ENCODE peak calls at places on chromosomes 2 and 18, in eight cellular contexts. Y is GM13976, A is NB4, F is A549, H is HFF-Myc, W is stomach, C is colonic mucosa, X is Calu3. J is an unnamed sample.

GRCh38 chr18:55354795-55355194 is 233.2 kb downstream of the TCF4 start:
- DNase-seq in Y (no peak), A (no peak), F (no peak), H (no peak), W (no peak), C (no peak), X (no peak), J (no peak)

GRCh38 chr2:166494140-166494544 is at the start of gene SCN7A:
- DNase-seq in Y (no peak), A (no peak), F (no peak), H (peak), W (no peak), C (peak), X (peak), J (peak)

GRCh38 chr2:121974919-121975654 is 219.6 kb downstream of the TSN start:
- DNase-seq in Y (peak), A (peak), F (peak), H (peak), W (peak), C (peak), X (peak), J (peak)

GRCh38 chr2:226893206-226893605 is 57.4 kb downstream of the RHBDD1 start:
- DNase-seq in Y (no peak), A (no peak), F (no peak), H (peak), W (no peak), C (no peak), X (no peak), J (no peak)

GRCh38 chr18:38576915-38577314 is 1011.3 kb upstream of the CELF4 start:
- DNase-seq in Y (no peak), A (no peak), F (no peak), H (no peak), W (no peak), C (no peak), X (no peak), J (no peak)

GRCh38 chr2:179877601-179878364 is 16.4 kb upstream of the ZNF385B start:
- DNase-seq in Y (no peak), A (no peak), F (no peak), H (no peak), W (no peak), C (no peak), X (no peak), J (no peak)

GRCh38 chr18:8501044-8501443 is 108.2 kb upstream of the RAB12 start:
- DNase-seq in Y (no peak), A (no peak), F (no peak), H (no peak), W (no peak), C (no peak), X (no peak), J (no peak)

GRCh38 chr2:166653185-166653813 is 159.2 kb upstream of the SCN7A start:
- DNase-seq in Y (no peak), A (no peak), F (no peak), H (peak), W (no peak), C (no peak), X (no peak), J (peak)

GRCh38 chr2:66389651-66390131 is 45.2 kb upstream of the MEIS1 start:
- DNase-seq in Y (no peak), A (peak), F (peak), H (no peak), W (no peak), C (peak), X (peak), J (peak)

DNA sequence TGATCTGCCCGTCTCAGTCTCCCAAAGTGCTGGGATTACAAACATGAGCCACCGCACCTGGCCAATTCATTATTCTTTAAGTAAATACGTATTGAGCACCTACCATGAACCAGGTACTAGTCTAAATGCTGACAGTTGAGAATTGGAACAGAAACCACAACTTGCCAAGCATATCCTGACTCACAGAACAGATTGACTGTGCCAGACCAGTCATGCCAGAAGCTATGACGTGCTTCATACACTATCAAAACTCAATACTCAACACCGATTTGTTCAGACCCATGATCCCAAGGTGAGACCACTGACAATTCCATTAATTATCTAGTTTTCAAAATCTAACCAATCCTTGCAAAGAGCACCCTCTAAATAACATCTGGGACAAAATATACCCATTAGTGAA is 148.6 kb downstream of the B3GNT2 start:
- DNase-seq in Y (no peak), A (no peak), F (no peak), H (no peak), W (no peak), C (no peak), X (peak), J (peak)
- TF ChIP-seq CTCF in Y (no peak), A (no peak), F (no peak), H (no peak), W (no peak), C (no peak), X (no peak), J (no peak)

DNA sequence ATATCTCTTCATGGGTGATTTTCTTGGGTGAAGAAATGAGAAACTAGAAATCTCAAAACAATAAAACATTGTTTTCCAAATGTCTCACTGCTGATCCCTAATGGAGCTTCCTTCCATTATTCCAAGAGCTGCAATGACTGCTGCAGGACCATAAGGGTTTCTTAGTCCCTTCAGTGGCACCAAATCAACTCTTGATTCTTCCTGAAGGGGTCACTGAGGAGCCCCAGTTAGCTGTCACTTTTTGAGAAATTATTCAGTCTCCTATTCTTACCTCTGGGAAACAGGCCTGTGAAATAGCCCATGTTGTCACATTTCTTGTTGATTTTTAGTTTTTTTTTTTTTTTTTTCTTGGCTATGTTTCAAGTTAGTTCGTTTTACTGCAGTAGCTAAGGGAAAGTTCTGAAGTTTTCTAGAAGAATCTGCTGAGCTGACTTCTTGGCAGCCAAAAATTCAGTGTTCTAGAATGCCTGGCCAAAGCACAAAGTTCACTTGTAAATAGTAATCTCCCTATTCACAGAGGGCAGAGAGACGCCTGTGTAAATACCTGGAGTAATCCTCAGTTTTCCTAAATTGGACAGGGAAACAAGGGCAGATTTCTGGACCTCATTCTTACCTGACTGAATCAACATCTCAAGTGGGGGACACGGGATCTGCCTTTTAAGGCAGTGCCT is 480.0 kb downstream of the RIT2 start:
- DNase-seq in Y (no peak), A (peak), F (peak), H (no peak), W (no peak), C (no peak), X (no peak), J (peak)
- TF ChIP-seq CTCF in Y (no peak), A (no peak), F (no peak), H (no peak), W (no peak), C (no peak), X (no peak), J (no peak)

DNA sequence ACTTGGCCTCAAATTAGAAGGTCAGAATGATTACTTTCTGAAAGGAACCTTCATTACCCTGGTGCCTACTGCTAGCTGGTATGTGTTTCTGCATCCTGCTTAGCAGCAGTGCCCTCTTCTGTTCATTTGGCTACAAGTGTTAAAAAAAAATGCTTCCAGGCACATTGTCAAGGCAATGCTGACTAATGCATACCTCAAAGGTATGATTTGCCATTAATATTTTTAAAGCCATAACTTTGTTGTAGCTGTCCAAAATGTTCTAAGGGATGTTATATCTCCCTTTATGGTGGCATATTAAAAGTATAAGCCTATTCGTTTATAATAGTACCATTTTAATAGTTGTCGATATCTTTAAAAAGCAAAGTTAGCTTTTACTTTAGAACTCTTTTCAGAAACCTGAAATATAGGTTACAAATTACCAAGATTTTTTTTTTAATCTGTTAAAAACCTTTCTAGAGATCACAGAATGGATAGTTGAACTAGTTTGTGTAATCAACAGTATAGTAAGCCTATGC is 52.0 kb upstream of the FAM171B start:
- DNase-seq in Y (peak), A (peak), F (peak), H (peak), W (no peak), C (peak), X (peak), J (peak)
- TF ChIP-seq CTCF in Y (peak), A (peak), F (peak), H (peak), W (no peak), C (peak), X (peak), J (peak)

GRCh38 chr2:118061135-118061955 is 26.9 kb upstream of the INSIG2 start:
- DNase-seq in Y (peak), A (peak), F (peak), H (no peak), W (no peak), C (no peak), X (peak), J (peak)
- TF ChIP-seq CTCF in Y (peak), A (peak), F (peak), H (peak), W (no peak), C (no peak), X (peak), J (peak)

GRCh38 chr2:142291964-142292363 is 161.1 kb upstream of the LRP1B start:
- DNase-seq in Y (no peak), A (no peak), F (no peak), H (no peak), W (no peak), C (no peak), X (no peak), J (no peak)

GRCh38 chr2:142280846-142281245 is 150.0 kb upstream of the LRP1B start:
- DNase-seq in Y (no peak), A (no peak), F (no peak), H (no peak), W (no peak), C (no peak), X (no peak), J (no peak)

GRCh38 chr2:142285480-142285879 is 154.7 kb upstream of the LRP1B start:
- DNase-seq in Y (no peak), A (no peak), F (no peak), H (no peak), W (no peak), C (no peak), X (no peak), J (no peak)

GRCh38 chr2:142290931-142291330 is 160.1 kb upstream of the LRP1B start:
- DNase-seq in Y (no peak), A (no peak), F (no peak), H (no peak), W (no peak), C (no peak), X (no peak), J (no peak)

DNA sequence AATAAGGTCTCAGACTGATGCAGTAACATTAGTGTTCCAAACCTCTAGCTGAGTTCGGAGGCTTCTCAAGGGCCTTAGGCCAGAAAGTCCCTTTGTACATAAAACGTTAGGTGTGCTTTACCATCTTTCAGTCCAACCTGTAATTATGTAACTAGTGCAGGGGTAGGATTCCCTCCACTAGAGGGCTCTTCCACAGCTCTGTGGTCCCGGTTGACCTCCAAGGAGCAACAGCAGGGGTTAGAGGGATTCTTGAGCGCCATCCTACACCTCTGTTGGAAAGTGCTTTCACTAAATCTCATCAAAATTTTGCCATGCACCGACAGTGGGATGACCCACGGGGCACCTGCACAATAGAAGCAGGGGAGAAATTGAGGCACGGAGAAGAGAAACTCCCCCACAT is 155.8 kb upstream of the LRP1B start:
- DNase-seq in Y (peak), A (peak), F (peak), H (no peak), W (no peak), C (no peak), X (no peak), J (peak)
- TF ChIP-seq CTCF in Y (no peak), A (peak), F (peak), H (peak), W (no peak), C (peak), X (peak), J (peak)

DNA sequence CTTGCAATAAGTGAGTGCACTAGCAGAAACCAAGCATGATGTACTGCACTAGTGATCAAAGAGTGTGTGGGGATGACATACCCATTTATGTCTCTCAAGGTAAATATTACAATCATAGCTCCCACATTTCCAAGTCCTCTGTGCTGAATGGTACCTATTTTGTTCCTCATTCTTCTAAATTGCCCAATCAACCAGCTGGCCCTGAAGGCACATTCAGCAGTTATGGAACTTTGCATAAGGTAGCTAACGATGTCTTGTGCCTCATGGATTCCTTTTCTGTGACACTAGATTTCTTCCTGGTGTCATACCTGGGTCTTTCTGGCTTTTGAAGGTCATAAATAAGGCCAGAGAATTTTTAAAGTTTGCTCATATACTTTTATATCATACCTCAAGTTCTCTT is 963.0 kb downstream of the SLC4A3 start:
- DNase-seq in Y (no peak), A (no peak), F (no peak), H (no peak), W (no peak), C (no peak), X (no peak), J (no peak)
- TF ChIP-seq CTCF in Y (no peak), A (no peak), F (no peak), H (no peak), W (no peak), C (no peak), X (no peak), J (no peak)

GRCh38 chr2:105595536-105595935 is 149.2 kb upstream of the NCK2 start:
- DNase-seq in Y (no peak), A (peak), F (no peak), H (no peak), W (no peak), C (no peak), X (peak), J (peak)
- TF ChIP-seq CTCF in Y (no peak), A (no peak), F (no peak), H (no peak), W (no peak), C (no peak), X (peak), J (peak)

GRCh38 chr2:189440947-189441708 is at the start of gene WDR75:
- DNase-seq in Y (peak), A (peak), F (peak), H (peak), W (peak), C (peak), X (peak), J (peak)
- TF ChIP-seq CTCF in Y (no peak), A (no peak), F (no peak), H (no peak), W (no peak), C (no peak), X (no peak), J (no peak)

GRCh38 chr2:234249006-234249405 is 198.5 kb downstream of the SPP2 start:
- DNase-seq in Y (no peak), A (no peak), F (peak), H (no peak), W (no peak), C (no peak), X (no peak), J (no peak)
- TF ChIP-seq CTCF in Y (no peak), A (no peak), F (peak), H (no peak), W (no peak), C (no peak), X (no peak), J (peak)

DNA sequence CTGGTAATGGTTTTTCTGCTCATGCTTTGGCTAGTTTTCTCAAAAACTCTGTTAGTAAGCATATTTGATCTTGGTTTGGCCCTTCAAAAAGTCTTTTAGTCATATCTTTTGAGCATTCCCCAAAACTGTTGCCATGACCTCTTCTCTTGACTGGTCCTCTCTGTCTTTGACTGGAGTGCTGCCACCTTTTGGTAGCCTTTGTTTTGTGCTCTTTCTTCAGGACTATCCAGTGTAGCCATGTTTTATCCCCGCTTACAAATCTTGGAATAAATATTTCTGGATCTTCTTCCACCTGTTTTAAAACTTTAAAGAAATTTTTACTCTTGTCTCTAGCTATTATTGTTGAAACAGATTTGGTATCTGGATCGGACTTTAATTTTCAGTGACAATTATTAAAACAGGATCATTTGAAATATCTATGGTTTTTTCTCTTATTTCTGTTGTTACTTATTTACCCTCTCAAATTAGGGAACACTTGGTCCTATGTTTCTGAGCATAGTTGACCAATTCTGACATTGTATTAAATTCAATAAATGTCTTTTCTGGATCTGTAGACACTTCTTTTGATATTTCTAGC is 965 bp upstream of the ELOA2 start:
- DNase-seq in Y (peak), A (peak), F (peak), H (peak), W (no peak), C (peak), X (peak), J (peak)
- TF ChIP-seq CTCF in Y (peak), A (peak), F (peak), H (peak), W (no peak), C (no peak), X (peak), J (peak)

J was measured in MCF 10A.